ENCODE peak calls at places on chromosomes 16 and 17, in six cellular contexts. One of them, this sample, is unnamed.

GRCh38 chr17:79078476-79079190 is 4.0 kb downstream of the ENGASE start:
- DNase-seq in BJ: no peak
- DNase-seq in iris pigment epithelial cell: no peak
- DNase-seq in NCI-H1105 treated with DMSO at 0.1 percent for 48 hours: no peak
- DNase-seq in activated gamma-delta T cell treated with Interleukin-2 at 50 U/mL for 16 hours: no peak
- DNase-seq in cardiac septum: no peak
- DNase-seq in this sample: no peak

GRCh38 chr16:21957687-21958346 is 4.7 kb downstream of the UQCRC2 start:
- DNase-seq in BJ: no peak
- DNase-seq in iris pigment epithelial cell: no peak
- DNase-seq in NCI-H1105 treated with DMSO at 0.1 percent for 48 hours: no peak
- DNase-seq in activated gamma-delta T cell treated with Interleukin-2 at 50 U/mL for 16 hours: no peak
- DNase-seq in cardiac septum: no peak
- DNase-seq in this sample: no peak

GRCh38 chr16:22898874-22899348 is 84.9 kb downstream of the HS3ST2 start:
- DNase-seq in BJ: no peak
- DNase-seq in iris pigment epithelial cell: peak
- DNase-seq in NCI-H1105 treated with DMSO at 0.1 percent for 48 hours: peak
- DNase-seq in activated gamma-delta T cell treated with Interleukin-2 at 50 U/mL for 16 hours: peak
- DNase-seq in cardiac septum: peak
- DNase-seq in this sample: peak

GRCh38 chr17:27548369-27548768 is 82.6 kb upstream of the LGALS9 start:
- DNase-seq in BJ: no peak
- DNase-seq in iris pigment epithelial cell: no peak
- DNase-seq in NCI-H1105 treated with DMSO at 0.1 percent for 48 hours: no peak
- DNase-seq in activated gamma-delta T cell treated with Interleukin-2 at 50 U/mL for 16 hours: no peak
- DNase-seq in cardiac septum: no peak
- DNase-seq in this sample: no peak

GRCh38 chr16:66326995-66327513 is 39.4 kb upstream of the CDH5 start:
- DNase-seq in BJ: no peak
- DNase-seq in iris pigment epithelial cell: no peak
- DNase-seq in NCI-H1105 treated with DMSO at 0.1 percent for 48 hours: peak
- DNase-seq in activated gamma-delta T cell treated with Interleukin-2 at 50 U/mL for 16 hours: no peak
- DNase-seq in cardiac septum: no peak
- DNase-seq in this sample: peak

GRCh38 chr16:88815901-88816589 is 4.3 kb upstream of the APRT start:
- DNase-seq in BJ: no peak
- DNase-seq in iris pigment epithelial cell: no peak
- DNase-seq in NCI-H1105 treated with DMSO at 0.1 percent for 48 hours: peak
- DNase-seq in activated gamma-delta T cell treated with Interleukin-2 at 50 U/mL for 16 hours: peak
- DNase-seq in cardiac septum: no peak
- DNase-seq in this sample: no peak

GRCh38 chr17:31096106-31096436 is 1.3 kb downstream of the NF1 start:
- DNase-seq in BJ: no peak
- DNase-seq in iris pigment epithelial cell: no peak
- DNase-seq in NCI-H1105 treated with DMSO at 0.1 percent for 48 hours: no peak
- DNase-seq in activated gamma-delta T cell treated with Interleukin-2 at 50 U/mL for 16 hours: no peak
- DNase-seq in cardiac septum: no peak
- DNase-seq in this sample: no peak

GRCh38 chr17:43338886-43339516 is 59.8 kb upstream of the ARL4D start:
- DNase-seq in BJ: no peak
- DNase-seq in iris pigment epithelial cell: peak
- DNase-seq in NCI-H1105 treated with DMSO at 0.1 percent for 48 hours: peak
- DNase-seq in activated gamma-delta T cell treated with Interleukin-2 at 50 U/mL for 16 hours: peak
- DNase-seq in cardiac septum: peak
- DNase-seq in this sample: peak

GRCh38 chr17:81866440-81867122 is 4.6 kb downstream of the ARHGDIA start:
- DNase-seq in BJ: no peak
- DNase-seq in iris pigment epithelial cell: peak
- DNase-seq in NCI-H1105 treated with DMSO at 0.1 percent for 48 hours: no peak
- DNase-seq in activated gamma-delta T cell treated with Interleukin-2 at 50 U/mL for 16 hours: no peak
- DNase-seq in cardiac septum: no peak
- DNase-seq in this sample: no peak

GRCh38 chr16:17416461-17417221 is 54.1 kb downstream of the XYLT1 start:
- DNase-seq in BJ: no peak
- DNase-seq in iris pigment epithelial cell: no peak
- DNase-seq in NCI-H1105 treated with DMSO at 0.1 percent for 48 hours: no peak
- DNase-seq in activated gamma-delta T cell treated with Interleukin-2 at 50 U/mL for 16 hours: peak
- DNase-seq in cardiac septum: no peak
- DNase-seq in this sample: no peak

GRCh38 chr16:86566966-86567700 is 504 bp downstream of the FOXC2 start:
- DNase-seq in BJ: no peak
- DNase-seq in iris pigment epithelial cell: peak
- DNase-seq in NCI-H1105 treated with DMSO at 0.1 percent for 48 hours: peak
- DNase-seq in activated gamma-delta T cell treated with Interleukin-2 at 50 U/mL for 16 hours: no peak
- DNase-seq in cardiac septum: no peak
- DNase-seq in this sample: no peak

This sample was measured in hypothalamus.